ENCODE peak calls at places on chromosomes 16 and 17, in six cellular contexts. L is heart right ventricle; B is thoracic aorta; U is left lung; C is K562; P is CD8-positive, alpha-beta memory T cell. G is an unnamed sample.

GRCh38 chr17:14334919-14335318 is 34.0 kb downstream of the HS3ST3B1 start:
- DNase-seq in B (no peak), P (no peak), L (no peak), U (no peak), C (peak; percentile 46), G (no peak)

GRCh38 chr16:75477680-75478473 is 13.4 kb upstream of the TMEM170A start:
- DNase-seq in L (no peak), P (no peak), C (no peak), B (no peak), U (peak; percentile 51), G (no peak)

GRCh38 chr16:46970089-46970488 is 3.4 kb downstream of the DNAJA2 start:
- DNase-seq in B (no peak), P (no peak), U (no peak), C (no peak), L (peak; percentile 42), G (no peak)

GRCh38 chr17:78879679-78880186 is 23.3 kb downstream of the CEP295NL start:
- DNase-seq in B (peak; percentile 27), U (peak; percentile 79), L (peak; percentile 80), P (no peak), C (peak; percentile 35), G (peak; percentile 66)

GRCh38 chr16:50814043-50814442 is 72.2 kb downstream of the CYLD start:
- DNase-seq in P (no peak), C (no peak), B (no peak), L (no peak), U (no peak), G (no peak)

GRCh38 chr17:40068129-40068581 is 5.4 kb downstream of the THRA start:
- DNase-seq in B (no peak), U (no peak), L (no peak), P (no peak), C (no peak), G (no peak)

GRCh38 chr17:79991140-79991923 is 44.3 kb downstream of the TBC1D16 start:
- DNase-seq in L (peak; percentile 83), B (no peak), P (peak; percentile 72), U (peak; percentile 95), C (peak; percentile 86), G (peak; percentile 79)

GRCh38 chr17:4043862-4044261 is 79.6 kb upstream of the ATP2A3 start:
- DNase-seq in U (no peak), C (no peak), L (peak; percentile 25), B (no peak), P (peak; percentile 52), G (no peak)

GRCh38 chr17:67467500-67468481 is 90.7 kb downstream of the PITPNC1 start:
- DNase-seq in P (no peak), C (no peak), U (no peak), L (no peak), B (no peak), G (no peak)

DNA sequence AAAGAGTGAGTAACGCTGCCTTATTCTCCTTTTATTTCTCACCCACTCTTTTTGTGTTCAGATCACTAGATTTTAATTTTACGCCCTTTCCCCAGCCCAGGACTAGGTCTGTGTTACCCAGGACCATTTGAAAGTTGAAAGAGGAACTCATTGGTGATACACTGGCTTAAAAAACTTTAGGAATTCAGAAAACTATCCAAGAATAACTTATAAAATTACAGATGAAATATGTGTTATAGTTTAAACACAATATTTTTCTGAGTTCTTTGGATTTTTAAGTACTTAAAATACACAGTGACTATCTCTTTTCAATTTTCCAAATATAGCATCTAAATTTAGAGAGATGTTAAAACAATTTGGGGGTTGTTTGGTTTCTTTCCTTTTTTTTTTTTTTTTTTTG is 385.2 kb downstream of the CDH13 start:
- DNase-seq in P (no peak), B (no peak), C (no peak), L (no peak), U (no peak), G (no peak)
- H3K9me3 ChIP-seq in P (no peaks in the 10 kb centered on the region), B (no peaks in the 10 kb centered on the region), C (no peaks in the 10 kb centered on the region), L (no peaks in the 10 kb centered on the region), U (no peaks in the 10 kb centered on the region), G (no peaks in the 10 kb centered on the region)

GRCh38 chr17:7136266-7136877 is 21.8 kb upstream of the ASGR2 start:
- DNase-seq in U (peak; percentile 92), P (peak; percentile 69), C (peak; percentile 53), L (peak; percentile 81), B (peak; percentile 32), G (peak; percentile 83)
- H3K9me3 ChIP-seq in U (no peaks in the 10 kb centered on the region), P (no peaks in the 10 kb centered on the region), C (no peaks in the 10 kb centered on the region), L (no peaks in the 10 kb centered on the region), B (no peaks in the 10 kb centered on the region), G (no peaks in the 10 kb centered on the region)

GRCh38 chr16:35208001-35208935 is 1748.9 kb downstream of the TP53TG3F start:
- DNase-seq in B (no peak), C (no peak), L (no peak), P (no peak), U (peak; percentile 63), G (no peak)

GRCh38 chr16:35201151-35201550 is 1741.7 kb downstream of the TP53TG3F start:
- DNase-seq in B (no peak), U (no peak), P (no peak), C (no peak), L (no peak), G (no peak)

GRCh38 chr16:35207059-35207999 is 1747.9 kb downstream of the TP53TG3F start:
- DNase-seq in C (peak; percentile 43), U (peak; percentile 61), L (no peak), B (no peak), P (no peak), G (no peak)

GRCh38 chr16:35200662-35201061 is 1741.2 kb downstream of the TP53TG3F start:
- DNase-seq in C (no peak), P (no peak), U (no peak), L (no peak), B (no peak), G (no peak)

DNA sequence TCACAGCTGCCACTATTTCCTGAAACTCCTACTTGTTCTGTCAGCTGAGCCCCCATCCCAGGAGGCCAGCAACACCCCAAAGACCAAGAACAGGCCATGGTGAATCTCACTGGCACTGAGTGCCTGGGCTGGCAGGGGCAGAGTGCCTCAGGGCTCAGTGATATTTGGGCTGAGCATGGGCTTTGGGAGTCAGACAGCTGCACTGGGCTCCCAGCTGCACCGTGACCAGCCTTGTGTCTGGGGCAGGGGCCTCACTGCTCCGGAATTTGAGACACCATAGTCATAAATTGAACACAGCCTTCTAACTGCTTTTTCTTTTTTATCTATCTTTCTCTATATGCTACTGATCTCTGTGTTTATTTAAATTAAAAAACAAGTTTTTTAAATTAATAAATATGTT is 1744.2 kb downstream of the TP53TG3F start:
- DNase-seq in P (no peak), B (no peak), L (no peak), C (no peak), U (no peak), G (no peak)
- H3K9me3 ChIP-seq in P (no peaks in the 10 kb centered on the region), B (no peaks in the 10 kb centered on the region), L (peaks cover 9% of the 10 kb centered on the region), C (no peaks in the 10 kb centered on the region), U (peaks cover 21% of the 10 kb centered on the region), G (no peaks in the 10 kb centered on the region)

DNA sequence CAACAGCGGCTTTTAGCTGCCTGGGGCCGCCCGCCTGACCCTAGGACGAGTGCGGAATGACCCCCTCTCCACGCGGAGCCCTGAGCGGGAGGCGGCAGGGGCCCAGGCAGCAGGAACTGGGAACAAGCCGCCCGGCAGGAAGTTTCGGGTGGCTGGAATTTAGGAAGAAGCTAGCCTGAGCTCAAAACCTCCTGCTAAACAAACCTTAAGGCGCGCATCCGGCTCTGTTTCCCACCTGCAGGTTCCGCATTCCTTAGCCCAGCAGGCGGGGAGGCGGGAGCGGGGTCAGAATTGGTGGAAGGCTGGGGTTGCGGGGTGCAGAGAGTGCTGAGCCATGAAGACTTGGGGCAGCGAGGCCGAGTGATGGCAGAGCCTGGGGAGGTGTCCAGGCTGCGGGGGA is 813.9 kb downstream of the KCNJ18 start:
- DNase-seq in B (no peak), C (no peak), U (no peak), L (no peak), P (no peak), G (no peak)
- H3K9me3 ChIP-seq in B (no peaks in the 10 kb centered on the region), C (no peaks in the 10 kb centered on the region), U (peaks cover 37% of the 10 kb centered on the region), L (peaks cover 17% of the 10 kb centered on the region), P (no peaks in the 10 kb centered on the region), G (no peaks in the 10 kb centered on the region)

DNA sequence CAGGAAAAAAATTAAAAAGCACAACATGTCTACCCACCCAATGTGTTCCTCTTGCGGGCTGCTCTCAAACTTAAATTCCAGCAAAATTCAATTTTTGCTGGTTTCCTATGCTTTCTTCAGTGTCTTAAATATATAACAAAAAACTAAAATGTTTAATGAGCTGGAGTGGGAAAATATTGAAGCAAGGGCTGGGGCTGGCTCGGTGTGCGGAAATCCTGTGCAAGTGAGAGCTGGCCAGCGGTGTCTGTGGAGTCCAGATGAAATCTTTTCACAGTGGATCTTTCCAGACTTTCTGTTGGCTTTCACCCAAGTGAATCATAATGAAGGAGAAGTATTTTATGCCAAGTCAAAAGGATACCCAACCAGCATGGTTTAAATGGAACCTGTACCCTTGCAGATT is 1733.6 kb downstream of the TP53TG3F start:
- DNase-seq in P (no peak), B (no peak), L (no peak), U (no peak), C (no peak), G (no peak)
- H3K9me3 ChIP-seq in P (no peaks in the 10 kb centered on the region), B (no peaks in the 10 kb centered on the region), L (peaks cover 10% of the 10 kb centered on the region), U (peaks cover 44% of the 10 kb centered on the region), C (no peaks in the 10 kb centered on the region), G (no peaks in the 10 kb centered on the region)

GRCh38 chr17:73526851-73527250 is 117.4 kb downstream of the SDK2 start:
- DNase-seq in B (no peak), C (no peak), P (no peak), U (no peak), L (no peak), G (no peak)
- H3K9me3 ChIP-seq in B (no peaks in the 10 kb centered on the region), C (no peaks in the 10 kb centered on the region), P (no peaks in the 10 kb centered on the region), U (no peaks in the 10 kb centered on the region), L (no peaks in the 10 kb centered on the region), G (no peaks in the 10 kb centered on the region)

G was measured in tibial artery.